ENCODE peak calls at places on chromosomes 11 and 22, in nine cellular contexts. Z is GM23248, M is right cardiac atrium, K is tibial nerve, W is kidney, R is HCT116, V is Peyer's patch, T is upper lobe of right lung, C is hepatocyte. L is an unnamed sample. For H3K9me3 and H3K4me1, the result is how much of the 10 kb centered on the place peaks cover.

GRCh38 chr11:69573751-69574382 is 67.1 kb upstream of the CCND1 start:
- DNase-seq in Z (peak), M (no peak), K (no peak), W (no peak), R (no peak), V (no peak), T (peak), C (no peak), L (no peak)

GRCh38 chr11:34161812-34162506 is 56.5 kb downstream of the NAT10 start:
- DNase-seq in Z (peak), M (no peak), K (no peak), W (no peak), R (no peak), V (no peak), T (no peak), C (no peak), L (peak)

GRCh38 chr11:69308936-69309799 is 15.2 kb downstream of the MYEOV start:
- DNase-seq in Z (no peak), M (no peak), K (no peak), W (no peak), R (no peak), V (no peak), T (peak), C (no peak), L (no peak)

GRCh38 chr11:125720781-125721180 is 25.3 kb upstream of the PATE1 start:
- DNase-seq in Z (peak), M (no peak), K (no peak), W (no peak), R (no peak), V (no peak), T (no peak), C (no peak), L (no peak)

GRCh38 chr11:59669611-59670009 is 773 bp upstream of the PATL1 start:
- DNase-seq in Z (peak), M (peak), K (no peak), W (peak), R (no peak), V (peak), T (no peak), C (no peak), L (no peak)

GRCh38 chr11:103946793-103947565 is 89.5 kb upstream of the DDI1 start:
- DNase-seq in Z (peak), M (no peak), K (no peak), W (no peak), R (no peak), V (no peak), T (no peak), C (no peak), L (no peak)

GRCh38 chr11:3094223-3094824 is 37.1 kb upstream of the CARS1 start:
- DNase-seq in Z (no peak), M (no peak), K (no peak), W (peak), R (no peak), V (no peak), T (peak), C (no peak), L (no peak)

GRCh38 chr11:73252577-73253191 is 19.5 kb upstream of the P2RY6 start:
- DNase-seq in Z (no peak), M (no peak), K (no peak), W (no peak), R (peak), V (peak), T (no peak), C (no peak), L (no peak)

GRCh38 chr11:102384419-102385052 is 37.5 kb downstream of the BIRC2 start:
- DNase-seq in Z (no peak), M (peak), K (no peak), W (no peak), R (no peak), V (no peak), T (no peak), C (no peak), L (no peak)

GRCh38 chr22:18056161-18056666 is 21.6 kb upstream of the PEX26 start:
- DNase-seq in Z (peak), M (no peak), K (no peak), W (peak), R (no peak), V (peak), T (peak), C (peak), L (no peak)

GRCh38 chr22:42976534-42976933 is 38.4 kb downstream of the PACSIN2 start:
- DNase-seq in Z (no peak), M (no peak), K (no peak), W (no peak), R (no peak), V (no peak), T (no peak), C (no peak), L (no peak)

GRCh38 chr11:32874144-32874543 is 18.5 kb upstream of the QSER1 start:
- DNase-seq in Z (no peak), M (no peak), K (no peak), W (no peak), R (no peak), V (no peak), T (no peak), C (no peak), L (no peak)

GRCh38 chr11:61671527-61671926 is 8.7 kb upstream of the DAGLA start:
- DNase-seq in Z (peak), M (no peak), K (no peak), W (no peak), R (no peak), V (peak), T (no peak), C (peak), L (no peak)

GRCh38 chr22:17035246-17035645 is 27.2 kb upstream of the GAB4 start:
- DNase-seq in Z (no peak), M (no peak), K (no peak), W (no peak), R (no peak), V (no peak), T (no peak), C (no peak), L (no peak)

DNA sequence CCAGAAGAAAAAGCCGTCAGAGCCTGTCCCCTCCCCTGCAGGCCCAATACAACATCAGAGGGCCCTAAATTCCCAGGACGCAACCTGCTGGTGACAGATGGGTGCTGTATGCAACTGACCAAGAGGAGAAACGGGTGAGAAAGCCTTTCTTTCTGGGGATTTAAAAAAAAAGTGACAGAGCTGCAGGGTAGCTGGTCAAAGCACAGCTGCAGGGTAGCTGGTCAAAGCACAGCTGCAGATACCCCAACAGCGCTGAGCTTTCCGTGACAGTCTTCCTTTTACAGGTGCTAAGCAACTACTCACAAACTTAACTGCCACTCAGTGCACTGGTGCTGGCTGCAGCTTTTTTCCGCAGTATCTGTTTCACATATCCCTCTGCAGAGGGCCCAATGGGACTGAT is 17.8 kb downstream of the AP1B1 start:
- DNase-seq in Z (no peak), M (no peak), K (no peak), W (no peak), R (no peak), V (no peak), T (no peak), C (no peak), L (no peak)
- H3K9me3 ChIP-seq in Z (under half), M (under half), K (under half), W (under half), R (under half), V (under half), T (under half), C (under half), L (under half)

GRCh38 chr11:36164522-36165250 is 124.5 kb downstream of the COMMD9 start:
- DNase-seq in Z (peak), M (no peak), K (no peak), W (no peak), R (no peak), V (no peak), T (no peak), C (no peak), L (no peak)

GRCh38 chr11:36161572-36161971 is 127.7 kb downstream of the COMMD9 start:
- DNase-seq in Z (no peak), M (no peak), K (no peak), W (no peak), R (no peak), V (no peak), T (no peak), C (no peak), L (no peak)

GRCh38 chr11:36160115-36160514 is 129.1 kb downstream of the COMMD9 start:
- DNase-seq in Z (no peak), M (peak), K (no peak), W (peak), R (no peak), V (no peak), T (no peak), C (no peak), L (no peak)

GRCh38 chr11:36162909-36163434 is 126.3 kb downstream of the COMMD9 start:
- DNase-seq in Z (no peak), M (no peak), K (no peak), W (no peak), R (no peak), V (no peak), T (no peak), C (no peak), L (no peak)

DNA sequence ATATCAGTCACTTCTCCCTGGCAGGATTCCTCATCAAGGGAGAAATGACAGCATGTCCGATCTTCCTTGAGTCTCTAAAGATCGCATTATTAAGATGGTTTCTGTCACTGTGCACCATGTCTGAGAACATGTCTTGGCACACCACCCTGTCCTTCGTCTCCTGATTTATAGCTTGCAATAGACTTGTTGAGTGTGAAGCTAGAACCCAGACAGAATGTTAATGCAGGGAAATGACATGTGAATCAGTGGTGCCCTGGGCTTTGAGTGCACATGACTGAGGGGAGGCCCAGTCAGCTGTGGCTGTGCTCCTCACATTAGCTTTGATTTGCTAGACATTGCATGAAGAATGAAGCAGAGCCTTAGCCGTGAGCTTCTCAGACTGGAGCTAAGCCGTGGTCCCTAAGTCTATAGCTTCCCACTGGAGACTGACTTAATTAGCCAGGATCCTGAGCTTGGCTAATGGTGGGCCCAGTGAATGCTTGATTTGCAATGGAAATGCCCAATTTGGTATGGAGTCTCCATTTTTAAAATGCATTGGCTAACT is 126.9 kb downstream of the COMMD9 start:
- DNase-seq in Z (no peak), M (no peak), K (no peak), W (no peak), R (no peak), V (no peak), T (no peak), C (no peak), L (no peak)
- H3K4me1 ChIP-seq in Z (under half), M (under half), K (under half), W (under half), R (under half), V (under half), T (under half), C (under half), L (under half)

GRCh38 chr11:6745018-6745417 is 26.8 kb downstream of the OR2AG2 start:
- DNase-seq in Z (no peak), M (no peak), K (no peak), W (no peak), R (no peak), V (no peak), T (no peak), C (no peak), L (no peak)
- H3K4me3 ChIP-seq in Z (no peak), M (peak), K (no peak), W (peak), R (no peak), V (peak), T (peak), C (no peak), L (peak)

DNA sequence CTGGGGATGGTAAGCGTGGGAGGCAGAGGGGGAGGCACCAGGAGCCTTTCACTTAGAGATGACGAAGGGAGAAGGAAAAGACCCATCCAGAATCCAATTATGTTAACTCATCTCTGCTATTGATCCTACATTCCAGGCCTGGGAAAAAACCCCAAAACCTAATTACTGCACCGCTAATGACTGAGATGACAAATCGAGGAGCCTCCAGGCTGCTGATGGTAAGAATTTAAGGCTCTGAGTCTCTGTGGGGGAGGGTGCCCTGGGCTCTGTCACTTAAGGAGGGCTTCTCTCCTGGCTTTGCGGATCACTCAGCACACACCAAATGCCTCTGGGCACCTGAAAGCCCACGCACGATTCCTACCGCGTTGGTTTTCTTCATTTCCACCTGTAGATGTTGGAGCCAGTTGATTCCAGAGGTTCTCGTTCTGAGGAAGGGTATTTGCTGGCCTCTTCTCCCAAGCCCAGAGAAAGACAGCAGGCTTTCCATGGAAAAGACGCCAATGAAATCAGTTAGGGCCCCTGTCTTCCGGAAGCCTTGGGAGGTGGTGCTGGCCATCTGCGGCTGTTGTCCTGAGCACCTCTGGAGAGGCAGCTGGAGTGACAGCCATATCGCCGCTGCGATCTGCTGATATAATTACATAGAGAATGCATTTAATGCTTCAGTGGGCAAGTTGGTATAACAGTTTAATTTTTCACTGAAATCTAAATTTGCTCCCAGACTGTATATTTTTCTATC is 751.2 kb downstream of the BRD1 start:
- DNase-seq in Z (no peak), M (no peak), K (no peak), W (peak), R (no peak), V (no peak), T (peak), C (no peak), L (no peak)
- H3K9me3 ChIP-seq in Z (under half), M (under half), K (under half), W (under half), R (under half), V (under half), T (under half), C (under half), L (under half)

GRCh38 chr22:39364646-39365405 is 15.0 kb downstream of the SYNGR1 start:
- DNase-seq in Z (peak), M (no peak), K (no peak), W (no peak), R (no peak), V (no peak), T (no peak), C (no peak), L (no peak)

GRCh38 chr22:39368402-39368801 is 18.6 kb downstream of the SYNGR1 start:
- DNase-seq in Z (no peak), M (no peak), K (no peak), W (no peak), R (no peak), V (no peak), T (no peak), C (no peak), L (no peak)

GRCh38 chr22:39365406-39365782 is 15.6 kb downstream of the SYNGR1 start:
- DNase-seq in Z (no peak), M (no peak), K (no peak), W (no peak), R (no peak), V (no peak), T (no peak), C (no peak), L (no peak)

GRCh38 chr22:39369186-39369585 is 19.4 kb downstream of the SYNGR1 start:
- DNase-seq in Z (no peak), M (no peak), K (no peak), W (no peak), R (no peak), V (no peak), T (no peak), C (no peak), L (no peak)

DNA sequence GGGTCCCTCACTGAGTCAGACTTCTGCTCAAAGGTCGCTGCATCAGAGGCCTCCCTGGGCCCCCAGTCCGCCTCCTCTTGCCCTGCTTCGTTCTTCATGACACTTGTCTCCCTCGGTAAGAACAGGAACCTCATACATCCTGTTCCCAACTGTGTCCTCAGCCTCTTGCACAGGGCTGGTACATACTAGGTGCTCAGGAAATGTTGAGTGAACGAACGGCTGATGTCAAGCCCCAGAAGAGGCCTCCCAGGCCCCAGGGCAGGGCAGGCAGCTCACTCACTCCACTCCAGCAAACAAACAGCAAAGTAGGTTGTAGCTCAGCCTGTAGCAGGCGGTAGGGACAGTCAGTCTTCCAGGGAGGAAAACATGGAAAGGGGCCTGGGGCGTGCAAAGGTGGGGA is 17.2 kb downstream of the SYNGR1 start:
- DNase-seq in Z (no peak), M (no peak), K (no peak), W (no peak), R (no peak), V (no peak), T (no peak), C (no peak), L (no peak)
- H3K4me1 ChIP-seq in Z (under half), M (under half), K (under half), W (under half), R (under half), V (under half), T (under half), C (under half), L (under half)

GRCh38 chr22:50627452-50627913 is 469 bp downstream of the ARSA start:
- DNase-seq in Z (peak), M (peak), K (no peak), W (no peak), R (no peak), V (no peak), T (no peak), C (no peak), L (no peak)

GRCh38 chr22:50627914-50628542 is at the start of gene ARSA:
- DNase-seq in Z (peak), M (peak), K (peak), W (peak), R (no peak), V (peak), T (peak), C (peak), L (peak)

GRCh38 chr22:50625568-50626313 is 2.2 kb downstream of the ARSA start:
- DNase-seq in Z (no peak), M (no peak), K (peak), W (peak), R (no peak), V (no peak), T (peak), C (no peak), L (no peak)

GRCh38 chr22:50626314-50626855 is 1.6 kb downstream of the ARSA start:
- DNase-seq in Z (no peak), M (no peak), K (no peak), W (peak), R (no peak), V (no peak), T (peak), C (peak), L (no peak)

GRCh38 chr22:50626856-50627451 is 998 bp downstream of the ARSA start:
- DNase-seq in Z (no peak), M (no peak), K (no peak), W (peak), R (no peak), V (no peak), T (peak), C (peak), L (no peak)
- H3K4me3 ChIP-seq in Z (peak), M (peak), K (peak), W (peak), R (peak), V (peak), T (peak), C (peak), L (peak)

GRCh38 chr22:47765757-47766156 is 1003.3 kb downstream of the TBC1D22A start:
- DNase-seq in Z (no peak), M (no peak), K (no peak), W (no peak), R (no peak), V (no peak), T (no peak), C (no peak), L (no peak)
- H3K9me3 ChIP-seq in Z (under half), M (under half), K (under half), W (under half), R (under half), V (under half), T (under half), C (under half), L (under half)

GRCh38 chr11:35540526-35540925 is 15.1 kb upstream of the PAMR1 start:
- DNase-seq in Z (peak), M (no peak), K (no peak), W (no peak), R (no peak), V (no peak), T (no peak), C (no peak), L (no peak)
- H3K4me1 ChIP-seq in Z (under half), M (under half), K (under half), W (under half), R (under half), V (under half), T (under half), C (under half), L (under half)